ENCODE peak calls at places on chromosomes 1 and 21, in five cellular contexts. One of them, this sample, is unnamed.

GRCh38 chr1:11654571-11655262 is at the start of gene FBXO44:
- DNase-seq in transverse colon: peak
- DNase-seq in cardiac muscle cell: peak
- DNase-seq in sigmoid colon: peak
- DNase-seq in heart left ventricle: peak
- DNase-seq in this sample: peak

GRCh38 chr1:2966940-2967725 is 54.1 kb upstream of the ACTRT2 start:
- DNase-seq in transverse colon: no peak
- DNase-seq in cardiac muscle cell: no peak
- DNase-seq in sigmoid colon: peak
- DNase-seq in heart left ventricle: peak
- DNase-seq in this sample: no peak

GRCh38 chr1:38045431-38046332 is 911 bp downstream of the POU3F1 start:
- DNase-seq in transverse colon: no peak
- DNase-seq in cardiac muscle cell: peak
- DNase-seq in sigmoid colon: no peak
- DNase-seq in heart left ventricle: no peak
- DNase-seq in this sample: peak

GRCh38 chr1:9651220-9651564 is 339 bp upstream of the PIK3CD start:
- DNase-seq in transverse colon: no peak
- DNase-seq in cardiac muscle cell: no peak
- DNase-seq in sigmoid colon: no peak
- DNase-seq in heart left ventricle: no peak
- DNase-seq in this sample: no peak

GRCh38 chr1:157137051-157137772 is 983 bp downstream of the ETV3 start:
- DNase-seq in transverse colon: peak
- DNase-seq in cardiac muscle cell: peak
- DNase-seq in sigmoid colon: no peak
- DNase-seq in heart left ventricle: no peak
- DNase-seq in this sample: peak

GRCh38 chr21:35226302-35226701 is 177.2 kb upstream of the RUNX1 start:
- DNase-seq in transverse colon: no peak
- DNase-seq in cardiac muscle cell: no peak
- DNase-seq in sigmoid colon: no peak
- DNase-seq in heart left ventricle: no peak
- DNase-seq in this sample: no peak

GRCh38 chr21:46158666-46159300 is 3.4 kb upstream of the FTCD start:
- DNase-seq in transverse colon: no peak
- DNase-seq in cardiac muscle cell: no peak
- DNase-seq in sigmoid colon: peak
- DNase-seq in heart left ventricle: peak
- DNase-seq in this sample: no peak

GRCh38 chr1:78483903-78484302 is 6.9 kb upstream of the PTGFR start:
- DNase-seq in transverse colon: no peak
- DNase-seq in cardiac muscle cell: peak
- DNase-seq in sigmoid colon: no peak
- DNase-seq in heart left ventricle: no peak
- DNase-seq in this sample: no peak

GRCh38 chr1:193558491-193559028 is 372.1 kb upstream of the B3GALT2 start:
- DNase-seq in transverse colon: no peak
- DNase-seq in cardiac muscle cell: peak
- DNase-seq in sigmoid colon: no peak
- DNase-seq in heart left ventricle: no peak
- DNase-seq in this sample: no peak

GRCh38 chr1:24709748-24710416 is 35.4 kb upstream of the CLIC4 start:
- DNase-seq in transverse colon: no peak
- DNase-seq in cardiac muscle cell: no peak
- DNase-seq in sigmoid colon: no peak
- DNase-seq in heart left ventricle: no peak
- DNase-seq in this sample: no peak

GRCh38 chr1:43653339-43653738 is 3.4 kb downstream of the KDM4A start:
- DNase-seq in transverse colon: no peak
- DNase-seq in cardiac muscle cell: peak
- DNase-seq in sigmoid colon: no peak
- DNase-seq in heart left ventricle: no peak
- DNase-seq in this sample: no peak

GRCh38 chr21:27320868-27321267 is 354.0 kb upstream of the ADAMTS5 start:
- DNase-seq in transverse colon: no peak
- DNase-seq in cardiac muscle cell: no peak
- DNase-seq in sigmoid colon: no peak
- DNase-seq in heart left ventricle: no peak
- DNase-seq in this sample: no peak

GRCh38 chr1:84146375-84147032 is 2.4 kb downstream of the PRKACB start:
- DNase-seq in transverse colon: no peak
- DNase-seq in cardiac muscle cell: peak
- DNase-seq in sigmoid colon: no peak
- DNase-seq in heart left ventricle: no peak
- DNase-seq in this sample: no peak

GRCh38 chr1:60169206-60169605 is 95.6 kb upstream of the C1orf87 start:
- DNase-seq in transverse colon: no peak
- DNase-seq in cardiac muscle cell: no peak
- DNase-seq in sigmoid colon: no peak
- DNase-seq in heart left ventricle: no peak
- DNase-seq in this sample: no peak

GRCh38 chr21:33022489-33022827 is 3.3 kb upstream of the OLIG2 start:
- DNase-seq in transverse colon: no peak
- DNase-seq in cardiac muscle cell: no peak
- DNase-seq in sigmoid colon: no peak
- DNase-seq in heart left ventricle: no peak
- DNase-seq in this sample: peak

GRCh38 chr1:14787604-14788003 is 189.1 kb downstream of the KAZN start:
- DNase-seq in transverse colon: no peak
- DNase-seq in cardiac muscle cell: no peak
- DNase-seq in sigmoid colon: no peak
- DNase-seq in heart left ventricle: no peak
- DNase-seq in this sample: no peak

GRCh38 chr1:26730695-26731094 is 34.9 kb downstream of the ARID1A start:
- DNase-seq in transverse colon: no peak
- DNase-seq in cardiac muscle cell: no peak
- DNase-seq in sigmoid colon: no peak
- DNase-seq in heart left ventricle: no peak
- DNase-seq in this sample: no peak

GRCh38 chr1:167090289-167090942 is at the start of gene GPA33:
- DNase-seq in transverse colon: peak
- DNase-seq in cardiac muscle cell: no peak
- DNase-seq in sigmoid colon: no peak
- DNase-seq in heart left ventricle: no peak
- DNase-seq in this sample: no peak

GRCh38 chr1:167973832-167974231 is 37.0 kb upstream of the MPC2 start:
- DNase-seq in transverse colon: no peak
- DNase-seq in cardiac muscle cell: peak
- DNase-seq in sigmoid colon: no peak
- DNase-seq in heart left ventricle: no peak
- DNase-seq in this sample: no peak

GRCh38 chr1:236206548-236206947 is 64.2 kb downstream of the GPR137B start:
- DNase-seq in transverse colon: peak
- DNase-seq in cardiac muscle cell: no peak
- DNase-seq in sigmoid colon: peak
- DNase-seq in heart left ventricle: peak
- DNase-seq in this sample: no peak

GRCh38 chr1:51936531-51936930 is 54.0 kb downstream of the RAB3B start:
- DNase-seq in transverse colon: no peak
- DNase-seq in cardiac muscle cell: peak
- DNase-seq in sigmoid colon: no peak
- DNase-seq in heart left ventricle: no peak
- DNase-seq in this sample: no peak

DNA sequence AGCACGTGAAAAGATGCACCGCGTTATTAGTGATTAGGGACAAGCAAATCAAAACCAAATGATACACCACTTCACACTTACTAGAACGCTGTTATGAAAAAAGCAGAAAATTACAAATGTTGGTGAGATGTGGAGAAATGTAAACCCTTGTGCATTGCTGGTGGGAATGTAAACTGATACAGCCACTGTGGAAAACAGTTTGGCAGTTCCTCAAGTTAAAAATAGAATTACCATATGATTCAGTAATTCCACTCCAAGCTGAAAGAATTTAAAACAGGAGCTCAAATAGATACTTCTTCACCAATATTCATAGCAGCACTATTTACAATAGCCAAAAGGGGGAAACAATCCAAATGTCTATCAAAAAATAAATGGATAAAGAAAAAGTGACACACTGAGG is 10.3 kb upstream of the EVI5 start:
- DNase-seq in transverse colon: no peak
- DNase-seq in cardiac muscle cell: peak
- DNase-seq in sigmoid colon: no peak
- DNase-seq in heart left ventricle: no peak
- DNase-seq in this sample: no peak
- TF ChIP-seq CTCF in transverse colon: no peak
- TF ChIP-seq CTCF in cardiac muscle cell: no peak
- TF ChIP-seq CTCF in sigmoid colon: no peak
- TF ChIP-seq CTCF in heart left ventricle: no peak
- TF ChIP-seq CTCF in this sample: no peak

DNA sequence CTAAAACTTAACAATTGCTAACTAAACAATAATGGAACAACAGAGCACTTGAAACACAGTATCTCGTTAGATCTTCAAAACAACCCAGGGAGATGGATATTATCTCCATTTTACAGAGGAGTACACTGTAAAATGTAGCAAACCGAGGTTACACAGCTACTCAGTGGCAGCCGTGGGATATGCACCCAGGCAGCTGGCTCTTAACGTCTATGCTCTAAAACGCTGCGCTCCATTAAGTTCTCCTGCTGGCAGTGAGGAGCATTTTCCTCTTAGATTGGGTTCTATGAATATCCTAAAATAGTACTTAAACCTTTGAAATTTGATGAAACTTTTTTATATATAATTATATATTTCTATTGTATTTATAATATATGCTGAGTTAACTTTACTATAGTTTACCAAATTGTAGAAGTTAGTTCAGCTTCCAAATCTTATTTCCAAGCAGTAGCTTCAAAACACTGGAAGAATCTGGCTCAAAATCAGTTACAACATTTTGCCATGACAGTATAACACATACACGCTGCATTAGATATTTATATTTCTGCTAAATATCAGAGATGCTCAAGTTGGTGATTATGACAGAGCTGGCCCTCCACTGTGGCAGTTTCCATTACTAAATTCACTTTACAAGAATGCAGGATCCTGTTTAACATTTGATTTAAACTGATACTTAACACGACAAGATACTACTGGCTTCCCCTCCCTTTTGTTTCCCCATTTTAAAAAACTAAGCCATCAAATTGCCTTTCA is 49.5 kb downstream of the TGFBR3 start:
- DNase-seq in transverse colon: no peak
- DNase-seq in cardiac muscle cell: no peak
- DNase-seq in sigmoid colon: no peak
- DNase-seq in heart left ventricle: no peak
- DNase-seq in this sample: no peak
- TF ChIP-seq CTCF in transverse colon: peak
- TF ChIP-seq CTCF in cardiac muscle cell: no peak
- TF ChIP-seq CTCF in sigmoid colon: no peak
- TF ChIP-seq CTCF in heart left ventricle: peak
- TF ChIP-seq CTCF in this sample: no peak

DNA sequence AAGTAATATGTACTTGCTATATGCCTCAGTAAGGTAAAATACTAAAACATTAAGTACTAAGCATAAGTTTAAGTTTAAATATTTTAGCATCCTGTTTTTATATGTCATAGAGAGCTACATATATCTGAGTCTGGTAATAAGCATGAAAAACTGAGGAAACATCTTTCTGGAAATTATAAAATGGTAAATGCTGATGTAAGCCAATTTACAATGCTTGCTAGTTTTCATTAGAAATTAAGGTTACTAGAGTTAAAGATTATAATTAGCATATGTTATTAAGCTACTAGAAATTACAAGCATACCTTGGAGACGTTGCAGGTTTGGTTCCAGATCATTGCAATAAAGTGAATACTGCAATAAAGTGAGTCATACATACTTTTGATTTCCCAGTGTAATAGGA is 477.0 kb upstream of the LRRC7 start:
- DNase-seq in transverse colon: no peak
- DNase-seq in cardiac muscle cell: no peak
- DNase-seq in sigmoid colon: no peak
- DNase-seq in heart left ventricle: no peak
- DNase-seq in this sample: no peak
- TF ChIP-seq CTCF in transverse colon: no peak
- TF ChIP-seq CTCF in cardiac muscle cell: no peak
- TF ChIP-seq CTCF in sigmoid colon: no peak
- TF ChIP-seq CTCF in heart left ventricle: no peak
- TF ChIP-seq CTCF in this sample: no peak

DNA sequence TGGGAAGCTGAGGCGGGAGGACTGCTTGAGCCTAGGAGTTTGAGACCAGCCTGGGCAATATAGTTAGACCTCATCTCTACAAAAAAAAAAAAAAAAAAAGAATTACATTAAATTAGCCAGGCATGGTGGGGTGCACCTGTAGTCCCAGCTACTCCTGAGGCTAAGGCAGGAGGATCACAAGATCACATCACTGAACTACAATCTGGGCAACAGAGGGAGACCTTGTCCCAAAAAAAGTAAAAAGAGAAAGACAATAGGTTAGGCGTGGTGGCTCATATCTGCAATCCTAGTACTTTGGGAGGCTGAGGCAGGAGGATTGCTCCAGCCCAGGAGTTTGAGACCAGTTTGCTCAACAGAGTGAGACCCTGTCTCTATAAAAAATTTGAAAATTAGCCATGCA is 130.3 kb downstream of the TIAM1 start:
- DNase-seq in transverse colon: no peak
- DNase-seq in cardiac muscle cell: no peak
- DNase-seq in sigmoid colon: no peak
- DNase-seq in heart left ventricle: no peak
- DNase-seq in this sample: no peak
- TF ChIP-seq CTCF in transverse colon: no peak
- TF ChIP-seq CTCF in cardiac muscle cell: no peak
- TF ChIP-seq CTCF in sigmoid colon: no peak
- TF ChIP-seq CTCF in heart left ventricle: no peak
- TF ChIP-seq CTCF in this sample: peak